ENCODE peak calls at places on chromosomes 11 and 22, in nine cellular contexts. Q is left ventricle myocardium inferior; U is CD4-positive, alpha-beta memory T cell; E is fibroblast of mammary gland; G is cardiac fibroblast; H is left colon; W is brain microvascular endothelial cell; L is astrocyte of the spinal cord; F is hippocampal formation. I is an unnamed sample.

GRCh38 chr11:126799974-126800373 is 200.6 kb downstream of the KIRREL3 start:
- DNase-seq in Q (no peak), U (no peak), E (peak; percentile 60), G (no peak), H (no peak), W (no peak), L (no peak), F (no peak), I (no peak)

GRCh38 chr11:27396259-27396839 is 33.3 kb upstream of the CCDC34 start:
- DNase-seq in Q (no peak), U (no peak), E (no peak), G (no peak), H (no peak), W (no peak), L (no peak), F (no peak), I (no peak)

GRCh38 chr11:75480890-75481190 is 44.9 kb downstream of the GDPD5 start:
- DNase-seq in Q (no peak), U (no peak), E (no peak), G (no peak), H (no peak), W (no peak), L (no peak), F (no peak), I (no peak)

GRCh38 chr11:68659158-68659921 is 25.0 kb upstream of the GAL start:
- DNase-seq in Q (peak; percentile 66), U (no peak), E (peak; percentile 99), G (peak; percentile 98), H (no peak), W (peak; percentile 98), L (peak; percentile 98), F (no peak), I (no peak)

GRCh38 chr22:50260801-50261614 is 475 bp downstream of the MAPK12 start:
- DNase-seq in Q (no peak), U (no peak), E (peak; percentile 64), G (peak; percentile 69), H (no peak), W (peak; percentile 43), L (peak; percentile 66), F (no peak), I (no peak)

GRCh38 chr11:116636341-116636968 is 136.3 kb downstream of the BUD13 start:
- DNase-seq in Q (no peak), U (no peak), E (no peak), G (no peak), H (no peak), W (no peak), L (no peak), F (no peak), I (no peak)

GRCh38 chr11:12787847-12788246 is 113.6 kb downstream of the TEAD1 start:
- DNase-seq in Q (no peak), U (no peak), E (peak; percentile 92), G (peak; percentile 72), H (no peak), W (peak; percentile 87), L (peak; percentile 75), F (no peak), I (no peak)

GRCh38 chr11:46560300-46561025 is 33.4 kb downstream of the AMBRA1 start:
- DNase-seq in Q (no peak), U (peak; percentile 30), E (peak; percentile 50), G (peak; percentile 43), H (no peak), W (no peak), L (peak; percentile 41), F (no peak), I (no peak)

GRCh38 chr11:17098038-17098437 is 20.6 kb upstream of the RPS13 start:
- DNase-seq in Q (no peak), U (no peak), E (no peak), G (no peak), H (no peak), W (no peak), L (no peak), F (no peak), I (no peak)

GRCh38 chr11:84923489-84923888 is 703.7 kb downstream of the DLG2 start:
- DNase-seq in Q (no peak), U (no peak), E (no peak), G (no peak), H (no peak), W (no peak), L (no peak), F (no peak), I (no peak)

GRCh38 chr22:49207008-49207775 is 620.5 kb downstream of the BRD1 start:
- DNase-seq in Q (no peak), U (no peak), E (no peak), G (no peak), H (peak; percentile 7), W (no peak), L (no peak), F (no peak), I (no peak)

GRCh38 chr11:117604349-117604995 is 192.5 kb downstream of the DSCAML1 start:
- DNase-seq in Q (no peak), U (no peak), E (no peak), G (no peak), H (no peak), W (no peak), L (no peak), F (peak; percentile 61), I (no peak)

GRCh38 chr22:47276219-47276843 is 513.9 kb downstream of the TBC1D22A start:
- DNase-seq in Q (no peak), U (no peak), E (no peak), G (peak; percentile 36), H (no peak), W (no peak), L (peak; percentile 12), F (no peak), I (no peak)

GRCh38 chr11:11022126-11022730 is 164.4 kb upstream of the ZBED5 start:
- DNase-seq in Q (no peak), U (peak; percentile 17), E (peak; percentile 47), G (peak; percentile 51), H (no peak), W (peak; percentile 16), L (peak; percentile 29), F (no peak), I (no peak)

GRCh38 chr22:37971475-37972434 is 12.6 kb downstream of the SOX10 start:
- DNase-seq in Q (no peak), U (no peak), E (no peak), G (no peak), H (no peak), W (no peak), L (no peak), F (no peak), I (no peak)

GRCh38 chr11:134658481-134659080 is 246.5 kb upstream of the B3GAT1 start:
- DNase-seq in Q (no peak), U (no peak), E (no peak), G (no peak), H (no peak), W (no peak), L (no peak), F (no peak), I (no peak)

GRCh38 chr11:75603791-75604736 is 42.0 kb downstream of the SERPINH1 start:
- DNase-seq in Q (no peak), U (no peak), E (peak; percentile 96), G (peak; percentile 90), H (no peak), W (peak; percentile 77), L (peak; percentile 88), F (no peak), I (no peak)